ENCODE peak calls at places on chromosomes 11 and 22, in ten cellular contexts. One of them, this sample, is unnamed.

GRCh38 chr11:19316434-19316833 is 75.7 kb upstream of the E2F8 start:
- DNase-seq in pancreas: no peak
- DNase-seq in activated CD4-positive, alpha-beta T cell treated with anti-CD3 and anti-CD28 coated beads, Interleukin-2, amount 50 U/mL, for 1 hour: no peak
- DNase-seq in HuH-7: no peak
- DNase-seq in endothelial cell: no peak
- DNase-seq in Calu3: no peak
- DNase-seq in HFF-Myc: no peak
- DNase-seq in testis: peak; percentile 30
- DNase-seq in fibroblast of mammary gland: peak; percentile 36
- DNase-seq in uterus: no peak
- DNase-seq in this sample: no peak

GRCh38 chr11:72704783-72705287 is 30.6 kb upstream of the PDE2A start:
- DNase-seq in pancreas: no peak
- DNase-seq in activated CD4-positive, alpha-beta T cell treated with anti-CD3 and anti-CD28 coated beads, Interleukin-2, amount 50 U/mL, for 1 hour: no peak
- DNase-seq in HuH-7: no peak
- DNase-seq in endothelial cell: no peak
- DNase-seq in Calu3: no peak
- DNase-seq in HFF-Myc: no peak
- DNase-seq in testis: no peak
- DNase-seq in fibroblast of mammary gland: no peak
- DNase-seq in uterus: no peak
- DNase-seq in this sample: no peak

GRCh38 chr11:2924381-2924780 is 4.8 kb downstream of the PHLDA2 start:
- DNase-seq in pancreas: no peak
- DNase-seq in activated CD4-positive, alpha-beta T cell treated with anti-CD3 and anti-CD28 coated beads, Interleukin-2, amount 50 U/mL, for 1 hour: no peak
- DNase-seq in HuH-7: no peak
- DNase-seq in endothelial cell: no peak
- DNase-seq in Calu3: no peak
- DNase-seq in HFF-Myc: no peak
- DNase-seq in testis: no peak
- DNase-seq in fibroblast of mammary gland: no peak
- DNase-seq in uterus: no peak
- DNase-seq in this sample: no peak

GRCh38 chr11:58434217-58434616 is 6.3 kb upstream of the OR5B2 start:
- DNase-seq in pancreas: no peak
- DNase-seq in activated CD4-positive, alpha-beta T cell treated with anti-CD3 and anti-CD28 coated beads, Interleukin-2, amount 50 U/mL, for 1 hour: no peak
- DNase-seq in HuH-7: no peak
- DNase-seq in endothelial cell: no peak
- DNase-seq in Calu3: no peak
- DNase-seq in HFF-Myc: no peak
- DNase-seq in testis: no peak
- DNase-seq in fibroblast of mammary gland: no peak
- DNase-seq in uterus: no peak
- DNase-seq in this sample: no peak

GRCh38 chr11:64500176-64501013 is 90.6 kb upstream of the SLC22A12 start:
- DNase-seq in pancreas: no peak
- DNase-seq in activated CD4-positive, alpha-beta T cell treated with anti-CD3 and anti-CD28 coated beads, Interleukin-2, amount 50 U/mL, for 1 hour: no peak
- DNase-seq in HuH-7: peak; percentile 17
- DNase-seq in endothelial cell: no peak
- DNase-seq in Calu3: no peak
- DNase-seq in HFF-Myc: no peak
- DNase-seq in testis: peak; percentile 80
- DNase-seq in fibroblast of mammary gland: peak; percentile 10
- DNase-seq in uterus: no peak
- DNase-seq in this sample: no peak

GRCh38 chr11:56183459-56183858 is 7.0 kb downstream of the OR5J2 start:
- DNase-seq in pancreas: no peak
- DNase-seq in activated CD4-positive, alpha-beta T cell treated with anti-CD3 and anti-CD28 coated beads, Interleukin-2, amount 50 U/mL, for 1 hour: no peak
- DNase-seq in HuH-7: no peak
- DNase-seq in endothelial cell: no peak
- DNase-seq in Calu3: no peak
- DNase-seq in HFF-Myc: no peak
- DNase-seq in testis: no peak
- DNase-seq in fibroblast of mammary gland: no peak
- DNase-seq in uterus: no peak
- DNase-seq in this sample: no peak

GRCh38 chr11:15913261-15913660 is 443.1 kb downstream of the SOX6 start:
- DNase-seq in pancreas: no peak
- DNase-seq in activated CD4-positive, alpha-beta T cell treated with anti-CD3 and anti-CD28 coated beads, Interleukin-2, amount 50 U/mL, for 1 hour: no peak
- DNase-seq in HuH-7: no peak
- DNase-seq in endothelial cell: no peak
- DNase-seq in Calu3: no peak
- DNase-seq in HFF-Myc: no peak
- DNase-seq in testis: no peak
- DNase-seq in fibroblast of mammary gland: no peak
- DNase-seq in uterus: no peak
- DNase-seq in this sample: no peak

GRCh38 chr11:69131644-69132300 is 24.0 kb upstream of the SMIM38 start:
- DNase-seq in pancreas: peak; percentile 83
- DNase-seq in activated CD4-positive, alpha-beta T cell treated with anti-CD3 and anti-CD28 coated beads, Interleukin-2, amount 50 U/mL, for 1 hour: no peak
- DNase-seq in HuH-7: peak; percentile 100
- DNase-seq in endothelial cell: peak; percentile 56
- DNase-seq in Calu3: peak; percentile 91
- DNase-seq in HFF-Myc: peak; percentile 55
- DNase-seq in testis: peak; percentile 85
- DNase-seq in fibroblast of mammary gland: peak; percentile 63
- DNase-seq in uterus: peak; percentile 57
- DNase-seq in this sample: peak; percentile 84

GRCh38 chr22:36725366-36726006 is 21.9 kb upstream of the CACNG2 start:
- DNase-seq in pancreas: no peak
- DNase-seq in activated CD4-positive, alpha-beta T cell treated with anti-CD3 and anti-CD28 coated beads, Interleukin-2, amount 50 U/mL, for 1 hour: no peak
- DNase-seq in HuH-7: no peak
- DNase-seq in endothelial cell: no peak
- DNase-seq in Calu3: no peak
- DNase-seq in HFF-Myc: no peak
- DNase-seq in testis: peak; percentile 4
- DNase-seq in fibroblast of mammary gland: no peak
- DNase-seq in uterus: no peak
- DNase-seq in this sample: no peak

GRCh38 chr11:5092821-5093585 is 23.6 kb downstream of the OR52E1 start:
- DNase-seq in pancreas: no peak
- DNase-seq in activated CD4-positive, alpha-beta T cell treated with anti-CD3 and anti-CD28 coated beads, Interleukin-2, amount 50 U/mL, for 1 hour: no peak
- DNase-seq in HuH-7: no peak
- DNase-seq in endothelial cell: no peak
- DNase-seq in Calu3: no peak
- DNase-seq in HFF-Myc: peak; percentile 67
- DNase-seq in testis: no peak
- DNase-seq in fibroblast of mammary gland: peak; percentile 44
- DNase-seq in uterus: no peak
- DNase-seq in this sample: no peak

GRCh38 chr11:92709329-92709728 is 260.1 kb upstream of the MTNR1B start:
- DNase-seq in pancreas: no peak
- DNase-seq in activated CD4-positive, alpha-beta T cell treated with anti-CD3 and anti-CD28 coated beads, Interleukin-2, amount 50 U/mL, for 1 hour: no peak
- DNase-seq in HuH-7: no peak
- DNase-seq in endothelial cell: no peak
- DNase-seq in Calu3: no peak
- DNase-seq in HFF-Myc: no peak
- DNase-seq in testis: no peak
- DNase-seq in fibroblast of mammary gland: no peak
- DNase-seq in uterus: no peak
- DNase-seq in this sample: no peak

GRCh38 chr11:592918-593317 is 16.6 kb downstream of the PHRF1 start:
- DNase-seq in pancreas: no peak
- DNase-seq in activated CD4-positive, alpha-beta T cell treated with anti-CD3 and anti-CD28 coated beads, Interleukin-2, amount 50 U/mL, for 1 hour: no peak
- DNase-seq in HuH-7: no peak
- DNase-seq in endothelial cell: no peak
- DNase-seq in Calu3: no peak
- DNase-seq in HFF-Myc: no peak
- DNase-seq in testis: no peak
- DNase-seq in fibroblast of mammary gland: no peak
- DNase-seq in uterus: no peak
- DNase-seq in this sample: no peak

GRCh38 chr11:123413636-123414035 is 16.4 kb upstream of the GRAMD1B start:
- DNase-seq in pancreas: no peak
- DNase-seq in activated CD4-positive, alpha-beta T cell treated with anti-CD3 and anti-CD28 coated beads, Interleukin-2, amount 50 U/mL, for 1 hour: no peak
- DNase-seq in HuH-7: no peak
- DNase-seq in endothelial cell: no peak
- DNase-seq in Calu3: no peak
- DNase-seq in HFF-Myc: no peak
- DNase-seq in testis: peak; percentile 47
- DNase-seq in fibroblast of mammary gland: peak; percentile 48
- DNase-seq in uterus: no peak
- DNase-seq in this sample: no peak

GRCh38 chr11:819129-819931 is 616 bp downstream of the PNPLA2 start:
- DNase-seq in pancreas: peak; percentile 96
- DNase-seq in activated CD4-positive, alpha-beta T cell treated with anti-CD3 and anti-CD28 coated beads, Interleukin-2, amount 50 U/mL, for 1 hour: peak; percentile 92
- DNase-seq in HuH-7: peak; percentile 88
- DNase-seq in endothelial cell: peak; percentile 88
- DNase-seq in Calu3: peak; percentile 93
- DNase-seq in HFF-Myc: no peak
- DNase-seq in testis: peak; percentile 96
- DNase-seq in fibroblast of mammary gland: peak; percentile 71
- DNase-seq in uterus: peak; percentile 92
- DNase-seq in this sample: peak; percentile 95

GRCh38 chr11:17773674-17774073 is 39.1 kb downstream of the KCNC1 start:
- DNase-seq in pancreas: no peak
- DNase-seq in activated CD4-positive, alpha-beta T cell treated with anti-CD3 and anti-CD28 coated beads, Interleukin-2, amount 50 U/mL, for 1 hour: no peak
- DNase-seq in HuH-7: no peak
- DNase-seq in endothelial cell: no peak
- DNase-seq in Calu3: no peak
- DNase-seq in HFF-Myc: no peak
- DNase-seq in testis: no peak
- DNase-seq in fibroblast of mammary gland: no peak
- DNase-seq in uterus: no peak
- DNase-seq in this sample: no peak

GRCh38 chr22:46173152-46173551 is 22.8 kb downstream of the PPARA start:
- DNase-seq in pancreas: no peak
- DNase-seq in activated CD4-positive, alpha-beta T cell treated with anti-CD3 and anti-CD28 coated beads, Interleukin-2, amount 50 U/mL, for 1 hour: no peak
- DNase-seq in HuH-7: no peak
- DNase-seq in endothelial cell: no peak
- DNase-seq in Calu3: no peak
- DNase-seq in HFF-Myc: no peak
- DNase-seq in testis: peak; percentile 74
- DNase-seq in fibroblast of mammary gland: no peak
- DNase-seq in uterus: no peak
- DNase-seq in this sample: no peak

GRCh38 chr22:44765571-44766285 is 13.4 kb downstream of the ARHGAP8 start:
- DNase-seq in pancreas: no peak
- DNase-seq in activated CD4-positive, alpha-beta T cell treated with anti-CD3 and anti-CD28 coated beads, Interleukin-2, amount 50 U/mL, for 1 hour: no peak
- DNase-seq in HuH-7: no peak
- DNase-seq in endothelial cell: no peak
- DNase-seq in Calu3: no peak
- DNase-seq in HFF-Myc: no peak
- DNase-seq in testis: no peak
- DNase-seq in fibroblast of mammary gland: no peak
- DNase-seq in uterus: no peak
- DNase-seq in this sample: peak; percentile 51

GRCh38 chr11:952406-953385 is 27.0 kb downstream of the AP2A2 start:
- DNase-seq in pancreas: no peak
- DNase-seq in activated CD4-positive, alpha-beta T cell treated with anti-CD3 and anti-CD28 coated beads, Interleukin-2, amount 50 U/mL, for 1 hour: no peak
- DNase-seq in HuH-7: peak; percentile 70
- DNase-seq in endothelial cell: no peak
- DNase-seq in Calu3: peak; percentile 86
- DNase-seq in HFF-Myc: no peak
- DNase-seq in testis: no peak
- DNase-seq in fibroblast of mammary gland: peak; percentile 37
- DNase-seq in uterus: no peak
- DNase-seq in this sample: no peak

GRCh38 chr11:1231396-1232327 is 8.8 kb downstream of the MUC5B start:
- DNase-seq in pancreas: peak; percentile 58
- DNase-seq in activated CD4-positive, alpha-beta T cell treated with anti-CD3 and anti-CD28 coated beads, Interleukin-2, amount 50 U/mL, for 1 hour: no peak
- DNase-seq in HuH-7: no peak
- DNase-seq in endothelial cell: peak; percentile 3
- DNase-seq in Calu3: no peak
- DNase-seq in HFF-Myc: no peak
- DNase-seq in testis: no peak
- DNase-seq in fibroblast of mammary gland: no peak
- DNase-seq in uterus: no peak
- DNase-seq in this sample: peak; percentile 42

GRCh38 chr11:2888266-2888968 is 2.8 kb upstream of the CDKN1C start:
- DNase-seq in pancreas: peak; percentile 99
- DNase-seq in activated CD4-positive, alpha-beta T cell treated with anti-CD3 and anti-CD28 coated beads, Interleukin-2, amount 50 U/mL, for 1 hour: peak; percentile 87
- DNase-seq in HuH-7: peak; percentile 91
- DNase-seq in endothelial cell: peak; percentile 98
- DNase-seq in Calu3: peak; percentile 94
- DNase-seq in HFF-Myc: no peak
- DNase-seq in testis: peak; percentile 96
- DNase-seq in fibroblast of mammary gland: peak; percentile 82
- DNase-seq in uterus: peak; percentile 93
- DNase-seq in this sample: peak; percentile 94

GRCh38 chr11:44564198-44564597 is 1.3 kb upstream of the CD82 start:
- DNase-seq in pancreas: no peak
- DNase-seq in activated CD4-positive, alpha-beta T cell treated with anti-CD3 and anti-CD28 coated beads, Interleukin-2, amount 50 U/mL, for 1 hour: no peak
- DNase-seq in HuH-7: no peak
- DNase-seq in endothelial cell: no peak
- DNase-seq in Calu3: no peak
- DNase-seq in HFF-Myc: no peak
- DNase-seq in testis: peak; percentile 75
- DNase-seq in fibroblast of mammary gland: peak; percentile 48
- DNase-seq in uterus: peak; percentile 44
- DNase-seq in this sample: no peak

GRCh38 chr11:4441500-4441899 is 7.6 kb upstream of the OR52K2 start:
- DNase-seq in pancreas: no peak
- DNase-seq in activated CD4-positive, alpha-beta T cell treated with anti-CD3 and anti-CD28 coated beads, Interleukin-2, amount 50 U/mL, for 1 hour: no peak
- DNase-seq in HuH-7: no peak
- DNase-seq in endothelial cell: no peak
- DNase-seq in Calu3: no peak
- DNase-seq in HFF-Myc: no peak
- DNase-seq in testis: no peak
- DNase-seq in fibroblast of mammary gland: no peak
- DNase-seq in uterus: no peak
- DNase-seq in this sample: no peak

This sample was measured in lower lobe of right lung.